ENCODE peak calls at places on chromosomes 5 and 9, in four cellular contexts. One of them, this sample, is unnamed.

GRCh38 chr9:127589955-127590370 is 22.1 kb upstream of the STXBP1 start:
- DNase-seq in HT-29: peak
- DNase-seq in stomach: peak
- DNase-seq in HCEC 1CT: peak
- DNase-seq in this sample: peak

GRCh38 chr5:1726469-1726865 is 73.2 kb downstream of the MRPL36 start:
- DNase-seq in HCEC 1CT: no peak
- DNase-seq in HT-29: no peak
- DNase-seq in stomach: peak
- DNase-seq in this sample: peak

GRCh38 chr5:164422400-164422799 is 917.0 kb downstream of the MAT2B start:
- DNase-seq in HT-29: peak
- DNase-seq in HCEC 1CT: no peak
- DNase-seq in stomach: no peak
- DNase-seq in this sample: no peak

GRCh38 chr5:66987949-66988838 is 208.4 kb downstream of the CD180 start:
- DNase-seq in stomach: no peak
- DNase-seq in HCEC 1CT: peak
- DNase-seq in HT-29: peak
- DNase-seq in this sample: no peak

GRCh38 chr5:160894-161540 is 30.3 kb upstream of the LRRC14B start:
- DNase-seq in stomach: peak
- DNase-seq in HT-29: no peak
- DNase-seq in HCEC 1CT: no peak
- DNase-seq in this sample: no peak

GRCh38 chr5:593511-593910 is 18.6 kb upstream of the CEP72 start:
- DNase-seq in stomach: peak
- DNase-seq in HCEC 1CT: no peak
- DNase-seq in HT-29: no peak
- DNase-seq in this sample: no peak

GRCh38 chr9:124012368-124013262 is 1.0 kb downstream of the LHX2 start:
- DNase-seq in HT-29: no peak
- DNase-seq in HCEC 1CT: no peak
- DNase-seq in stomach: no peak
- DNase-seq in this sample: no peak

GRCh38 chr9:129111762-129112151 is 542 bp downstream of the PTPA start:
- DNase-seq in stomach: peak
- DNase-seq in HCEC 1CT: peak
- DNase-seq in HT-29: peak
- DNase-seq in this sample: no peak

GRCh38 chr5:37915078-37915736 is 75.4 kb upstream of the GDNF start:
- DNase-seq in HCEC 1CT: no peak
- DNase-seq in HT-29: no peak
- DNase-seq in stomach: no peak
- DNase-seq in this sample: no peak

GRCh38 chr9:124776952-124777645 is at the start of gene OLFML2A:
- DNase-seq in HCEC 1CT: no peak
- DNase-seq in stomach: no peak
- DNase-seq in HT-29: no peak
- DNase-seq in this sample: no peak

GRCh38 chr5:73770601-73771025 is 144.6 kb downstream of the ARHGEF28 start:
- DNase-seq in HCEC 1CT: peak
- DNase-seq in stomach: no peak
- DNase-seq in HT-29: no peak
- DNase-seq in this sample: no peak

GRCh38 chr9:120532475-120532874 is 47.5 kb downstream of the CDK5RAP2 start:
- DNase-seq in HT-29: no peak
- DNase-seq in stomach: peak
- DNase-seq in HCEC 1CT: peak
- DNase-seq in this sample: peak

GRCh38 chr9:120405134-120405533 is 174.8 kb downstream of the CDK5RAP2 start:
- DNase-seq in stomach: no peak
- DNase-seq in HT-29: no peak
- DNase-seq in HCEC 1CT: no peak
- DNase-seq in this sample: no peak

GRCh38 chr5:126769703-126770102 is 7.2 kb upstream of the LMNB1 start:
- DNase-seq in HT-29: no peak
- DNase-seq in HCEC 1CT: no peak
- DNase-seq in stomach: no peak
- DNase-seq in this sample: no peak

GRCh38 chr9:113787871-113788270 is 88.2 kb upstream of the ZNF618 start:
- DNase-seq in HT-29: no peak
- DNase-seq in HCEC 1CT: no peak
- DNase-seq in stomach: no peak
- DNase-seq in this sample: no peak

GRCh38 chr9:76592105-76593010 is 133.4 kb downstream of the GCNT1 start:
- DNase-seq in HT-29: no peak
- DNase-seq in stomach: no peak
- DNase-seq in HCEC 1CT: no peak
- DNase-seq in this sample: no peak

GRCh38 chr5:169244812-169245211 is 56.1 kb downstream of the SLIT3 start:
- DNase-seq in HT-29: no peak
- DNase-seq in stomach: no peak
- DNase-seq in HCEC 1CT: no peak
- DNase-seq in this sample: no peak

GRCh38 chr9:136946893-136947891 is 2.1 kb downstream of the C8G start:
- DNase-seq in HCEC 1CT: no peak
- DNase-seq in HT-29: no peak
- DNase-seq in stomach: no peak
- DNase-seq in this sample: no peak

GRCh38 chr5:141757402-141757801 is 75.4 kb upstream of the ARAP3 start:
- DNase-seq in HCEC 1CT: peak
- DNase-seq in stomach: peak
- DNase-seq in HT-29: peak
- DNase-seq in this sample: peak

GRCh38 chr5:73823508-73823925 is 197.5 kb downstream of the ARHGEF28 start:
- DNase-seq in stomach: no peak
- DNase-seq in HCEC 1CT: peak
- DNase-seq in HT-29: peak
- DNase-seq in this sample: no peak

GRCh38 chr9:86303316-86303975 is 21.1 kb upstream of the ISCA1 start:
- DNase-seq in HT-29: no peak
- DNase-seq in HCEC 1CT: peak
- DNase-seq in stomach: no peak
- DNase-seq in this sample: no peak

This sample was measured in mucosa of gallbladder.